ENCODE peak calls at places on chromosomes 2 and 18, in six cellular contexts. One of them, this sample, is unnamed.
A peak's percentile ranks its signal among the peaks of the same experiment; 100 is the strongest.

GRCh38 chr2:97718051-97718882 is 4.9 kb downstream of the ZAP70 start:
- DNase-seq in sigmoid colon: peak; percentile 55
- DNase-seq in A549: no peak
- DNase-seq in breast epithelium: no peak
- DNase-seq in adrenal gland: no peak
- DNase-seq in IMR-90: no peak
- DNase-seq in this sample: no peak

GRCh38 chr2:235537186-235537585 is 43.3 kb downstream of the AGAP1 start:
- DNase-seq in sigmoid colon: no peak
- DNase-seq in A549: no peak
- DNase-seq in breast epithelium: no peak
- DNase-seq in adrenal gland: no peak
- DNase-seq in IMR-90: no peak
- DNase-seq in this sample: no peak

GRCh38 chr2:186349508-186349907 is 136.6 kb upstream of the ZC3H15 start:
- DNase-seq in sigmoid colon: no peak
- DNase-seq in A549: peak; percentile 0
- DNase-seq in breast epithelium: no peak
- DNase-seq in adrenal gland: no peak
- DNase-seq in IMR-90: peak; percentile 90
- DNase-seq in this sample: no peak

GRCh38 chr2:46545015-46545839 is 65.9 kb downstream of the TMEM247 start:
- DNase-seq in sigmoid colon: no peak
- DNase-seq in A549: no peak
- DNase-seq in breast epithelium: no peak
- DNase-seq in adrenal gland: no peak
- DNase-seq in IMR-90: no peak
- DNase-seq in this sample: no peak

GRCh38 chr18:5238371-5238758 is 41.3 kb upstream of the AKAIN1 start:
- DNase-seq in sigmoid colon: peak; percentile 70
- DNase-seq in A549: no peak
- DNase-seq in breast epithelium: peak; percentile 52
- DNase-seq in adrenal gland: peak; percentile 49
- DNase-seq in IMR-90: peak; percentile 30
- DNase-seq in this sample: no peak

GRCh38 chr2:125240870-125241269 is 1215.8 kb downstream of the CNTNAP5 start:
- DNase-seq in sigmoid colon: no peak
- DNase-seq in A549: no peak
- DNase-seq in breast epithelium: no peak
- DNase-seq in adrenal gland: no peak
- DNase-seq in IMR-90: no peak
- DNase-seq in this sample: no peak

GRCh38 chr2:128477026-128477820 is 158.6 kb upstream of the HS6ST1 start:
- DNase-seq in sigmoid colon: no peak
- DNase-seq in A549: no peak
- DNase-seq in breast epithelium: no peak
- DNase-seq in adrenal gland: no peak
- DNase-seq in IMR-90: no peak
- DNase-seq in this sample: no peak

GRCh38 chr18:8654482-8655451 is 45.5 kb downstream of the RAB12 start:
- DNase-seq in sigmoid colon: no peak
- DNase-seq in A549: peak; percentile 43
- DNase-seq in breast epithelium: no peak
- DNase-seq in adrenal gland: no peak
- DNase-seq in IMR-90: peak; percentile 34
- DNase-seq in this sample: no peak

GRCh38 chr2:189574793-189575475 is 5.7 kb downstream of the SLC40A1 start:
- DNase-seq in sigmoid colon: no peak
- DNase-seq in A549: no peak
- DNase-seq in breast epithelium: no peak
- DNase-seq in adrenal gland: no peak
- DNase-seq in IMR-90: no peak
- DNase-seq in this sample: no peak

GRCh38 chr2:168064011-168064998 is 183.1 kb downstream of the STK39 start:
- DNase-seq in sigmoid colon: no peak
- DNase-seq in A549: no peak
- DNase-seq in breast epithelium: no peak
- DNase-seq in adrenal gland: no peak
- DNase-seq in IMR-90: no peak
- DNase-seq in this sample: no peak

GRCh38 chr2:189409136-189409535 is 32.1 kb upstream of the WDR75 start:
- DNase-seq in sigmoid colon: no peak
- DNase-seq in A549: no peak
- DNase-seq in breast epithelium: no peak
- DNase-seq in adrenal gland: no peak
- DNase-seq in IMR-90: peak; percentile 24
- DNase-seq in this sample: no peak

GRCh38 chr2:8595821-8596600 is 85.8 kb upstream of the ID2 start:
- DNase-seq in sigmoid colon: no peak
- DNase-seq in A549: no peak
- DNase-seq in breast epithelium: no peak
- DNase-seq in adrenal gland: no peak
- DNase-seq in IMR-90: no peak
- DNase-seq in this sample: no peak
- TF ChIP-seq POLR2A in sigmoid colon: no peak
- TF ChIP-seq POLR2A in A549: no peak
- TF ChIP-seq POLR2A in breast epithelium: no peak
- TF ChIP-seq POLR2A in adrenal gland: no peak
- TF ChIP-seq POLR2A in IMR-90: no peak
- TF ChIP-seq POLR2A in this sample: no peak

DNA sequence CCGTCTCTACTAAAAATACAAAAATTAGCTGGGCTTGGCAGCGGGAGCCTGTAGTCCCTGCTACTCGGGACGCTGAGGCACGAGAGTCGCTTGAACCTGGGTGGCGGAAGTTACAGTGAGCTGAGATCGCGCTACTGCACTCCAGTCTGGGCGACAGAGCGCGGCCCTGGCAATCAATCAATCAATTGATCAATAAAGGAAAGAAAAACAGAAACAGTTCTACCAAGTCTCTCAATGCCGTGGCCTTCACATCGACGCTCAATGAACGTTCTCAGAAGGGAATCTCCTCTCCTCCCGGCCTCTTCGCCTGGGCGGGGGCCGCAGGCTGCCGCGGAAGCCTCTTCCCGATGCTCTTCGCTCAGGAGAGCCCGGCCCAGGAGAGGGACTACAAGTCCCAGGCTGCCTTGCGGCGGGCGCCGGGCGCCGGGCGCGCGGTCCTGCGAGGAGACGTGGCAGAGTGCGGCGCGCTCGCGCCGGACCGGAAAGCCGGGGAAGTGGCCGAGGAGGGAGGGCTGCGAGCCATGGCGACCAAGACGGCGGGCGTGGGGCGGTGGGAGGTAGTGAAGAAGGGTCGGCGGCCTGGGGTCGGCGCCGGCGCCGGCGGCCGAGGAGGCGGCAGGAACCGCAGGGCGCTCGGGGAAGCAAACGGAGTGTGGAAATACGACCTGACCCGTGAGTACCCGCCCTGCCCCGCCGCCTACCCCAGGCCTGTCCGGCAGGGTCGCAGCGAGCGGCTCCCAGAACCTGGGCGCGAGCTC is at the start of gene TMEM214:
- DNase-seq in sigmoid colon: peak; percentile 95
- DNase-seq in A549: peak; percentile 95
- DNase-seq in breast epithelium: peak; percentile 82
- DNase-seq in adrenal gland: peak; percentile 89
- DNase-seq in IMR-90: peak; percentile 89
- DNase-seq in this sample: peak; percentile 86
- TF ChIP-seq POLR2A in sigmoid colon: peak; percentile 45
- TF ChIP-seq POLR2A in A549: peak; percentile 82
- TF ChIP-seq POLR2A in breast epithelium: no peak
- TF ChIP-seq POLR2A in adrenal gland: peak; percentile 67
- TF ChIP-seq POLR2A in IMR-90: peak; percentile 96
- TF ChIP-seq POLR2A in this sample: peak; percentile 90

DNA sequence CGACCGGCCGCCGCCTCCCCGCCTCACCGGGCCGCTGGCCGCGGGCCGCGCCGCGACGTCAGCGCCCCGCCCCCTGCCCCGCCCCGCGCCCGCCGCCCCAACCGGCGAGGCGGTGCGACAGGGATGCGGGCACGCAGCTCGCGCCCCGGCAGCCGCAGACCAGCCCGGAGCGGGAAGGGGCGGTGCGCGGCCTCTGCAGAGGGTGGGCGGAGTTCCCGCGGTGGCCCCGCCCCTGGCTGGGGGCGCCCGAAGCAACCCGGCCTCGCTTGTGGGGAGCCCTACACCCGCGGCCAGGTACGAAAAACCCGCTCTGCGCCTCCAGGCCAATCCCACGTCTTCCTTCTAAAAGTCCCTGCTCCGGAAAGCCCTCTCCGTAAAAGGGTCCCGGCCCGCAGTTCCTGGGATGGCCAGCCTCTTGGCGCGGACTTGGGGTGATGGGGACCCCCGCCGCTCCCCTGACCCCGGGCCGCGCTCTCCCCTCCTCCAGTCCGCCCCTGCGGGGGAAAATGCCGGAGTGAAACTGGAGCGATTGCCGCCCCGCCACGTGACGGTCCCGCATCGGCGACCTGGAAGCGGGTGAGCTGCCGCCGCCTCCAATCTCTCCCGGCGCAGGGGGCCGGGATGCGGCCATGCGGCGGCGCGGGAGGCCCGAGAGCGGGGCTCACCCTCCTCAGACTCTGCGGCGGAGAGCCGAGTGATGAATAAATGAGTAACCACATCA is at the start of gene RAB11FIP5:
- DNase-seq in sigmoid colon: peak; percentile 90
- DNase-seq in A549: peak; percentile 67
- DNase-seq in breast epithelium: peak; percentile 61
- DNase-seq in adrenal gland: peak; percentile 70
- DNase-seq in IMR-90: peak; percentile 88
- DNase-seq in this sample: peak; percentile 62
- TF ChIP-seq POLR2A in sigmoid colon: no peak
- TF ChIP-seq POLR2A in A549: peak; percentile 23
- TF ChIP-seq POLR2A in breast epithelium: no peak
- TF ChIP-seq POLR2A in adrenal gland: no peak
- TF ChIP-seq POLR2A in IMR-90: peak; percentile 89
- TF ChIP-seq POLR2A in this sample: peak; percentile 52

GRCh38 chr2:233354500-233354924 is 218 bp downstream of the DGKD start:
- DNase-seq in sigmoid colon: no peak
- DNase-seq in A549: no peak
- DNase-seq in breast epithelium: no peak
- DNase-seq in adrenal gland: no peak
- DNase-seq in IMR-90: no peak
- DNase-seq in this sample: no peak
- TF ChIP-seq POLR2A in sigmoid colon: no peak
- TF ChIP-seq POLR2A in A549: peak; percentile 79
- TF ChIP-seq POLR2A in breast epithelium: no peak
- TF ChIP-seq POLR2A in adrenal gland: peak; percentile 30
- TF ChIP-seq POLR2A in IMR-90: peak; percentile 61
- TF ChIP-seq POLR2A in this sample: peak; percentile 19

This sample was measured in gastrocnemius medialis.